ENCODE peak calls at places on chromosome 5, in six cellular contexts. H is GM23338, R is H1, F is GM12878, S is K562, C is HepG2. O is an unnamed sample.

GRCh38 chr5:179163236-179164155 is 103.3 kb downstream of the ZNF354C start:
- DNase-seq in H (no peak), R (peak; percentile 35), F (no peak), S (no peak), C (no peak), O (peak; percentile 5)

GRCh38 chr5:158727771-158728311 is 371.9 kb downstream of the EBF1 start:
- DNase-seq in H (no peak), R (no peak), F (no peak), S (no peak), C (peak; percentile 1), O (no peak)

GRCh38 chr5:6365977-6366590 is 12.3 kb downstream of the MED10 start:
- DNase-seq in H (no peak), R (no peak), F (no peak), S (no peak), C (no peak), O (no peak)

GRCh38 chr5:143208781-143209510 is 194.5 kb downstream of the NR3C1 start:
- DNase-seq in H (peak; percentile 34), R (no peak), F (no peak), S (peak; percentile 49), C (no peak), O (no peak)

GRCh38 chr5:32767948-32768427 is 56.9 kb downstream of the NPR3 start:
- DNase-seq in H (no peak), R (no peak), F (no peak), S (no peak), C (peak; percentile 80), O (no peak)

GRCh38 chr5:74919487-74919886 is 53.3 kb upstream of the FAM169A start:
- DNase-seq in H (peak; percentile 75), R (no peak), F (no peak), S (peak; percentile 70), C (peak; percentile 60), O (no peak)

GRCh38 chr5:160508780-160509361 is 87.2 kb downstream of the PTTG1 start:
- DNase-seq in H (peak; percentile 89), R (peak; percentile 63), F (peak; percentile 76), S (peak; percentile 84), C (peak; percentile 76), O (peak; percentile 57)

GRCh38 chr5:176901260-176902101 is 2.3 kb upstream of the HK3 start:
- DNase-seq in H (no peak), R (no peak), F (peak; percentile 54), S (no peak), C (no peak), O (no peak)

GRCh38 chr5:98320317-98320716 is 453.1 kb upstream of the RGMB start:
- DNase-seq in H (peak; percentile 6), R (no peak), F (no peak), S (no peak), C (no peak), O (no peak)

GRCh38 chr5:175288048-175288621 is 155.8 kb downstream of the DRD1 start:
- DNase-seq in H (no peak), R (no peak), F (no peak), S (no peak), C (no peak), O (no peak)

GRCh38 chr5:79133121-79133656 is 21.6 kb downstream of the BHMT start:
- DNase-seq in H (peak; percentile 71), R (no peak), F (no peak), S (peak; percentile 15), C (peak; percentile 7), O (no peak)

GRCh38 chr5:86679529-86679928 is 61.8 kb downstream of the COX7C start:
- DNase-seq in H (peak; percentile 69), R (no peak), F (no peak), S (peak; percentile 13), C (peak; percentile 45), O (no peak)

GRCh38 chr5:147610798-147611197 is 100.9 kb upstream of the DPYSL3 start:
- DNase-seq in H (peak; percentile 34), R (no peak), F (no peak), S (no peak), C (no peak), O (peak; percentile 13)

GRCh38 chr5:1298723-1299510 is 4.0 kb upstream of the TERT start:
- DNase-seq in H (no peak), R (no peak), F (no peak), S (no peak), C (no peak), O (no peak)

GRCh38 chr5:30069441-30070263 is 1123.8 kb upstream of the CDH6 start:
- DNase-seq in H (no peak), R (no peak), F (no peak), S (no peak), C (no peak), O (no peak)

GRCh38 chr5:170491479-170491878 is 12.3 kb upstream of the KCNIP1 start:
- DNase-seq in H (no peak), R (no peak), F (no peak), S (no peak), C (no peak), O (no peak)

GRCh38 chr5:159163027-159163699 is 46.2 kb downstream of the RNF145 start:
- DNase-seq in H (no peak), R (no peak), F (no peak), S (no peak), C (no peak), O (no peak)

GRCh38 chr5:137492321-137492720 is 6.8 kb downstream of the SPOCK1 start:
- DNase-seq in H (no peak), R (no peak), F (no peak), S (no peak), C (no peak), O (no peak)

GRCh38 chr5:155983954-155984353 is 343.0 kb upstream of the SGCD start:
- DNase-seq in H (no peak), R (no peak), F (no peak), S (no peak), C (no peak), O (no peak)

GRCh38 chr5:132008961-132009680 is 2.3 kb downstream of the ACSL6 start:
- DNase-seq in H (no peak), R (no peak), F (no peak), S (peak; percentile 62), C (no peak), O (peak; percentile 8)

GRCh38 chr5:66661149-66661548 is 65.0 kb downstream of the MAST4 start:
- DNase-seq in H (no peak), R (no peak), F (no peak), S (no peak), C (no peak), O (no peak)

GRCh38 chr5:60023255-60023654 is 129.7 kb upstream of the PDE4D start:
- DNase-seq in H (no peak), R (no peak), F (no peak), S (no peak), C (no peak), O (no peak)

GRCh38 chr5:100840769-100841168 is 62.3 kb downstream of the ST8SIA4 start:
- DNase-seq in H (no peak), R (no peak), F (no peak), S (no peak), C (no peak), O (no peak)

GRCh38 chr5:168818586-168818985 is 239.4 kb upstream of the PANK3 start:
- DNase-seq in H (no peak), R (no peak), F (no peak), S (no peak), C (no peak), O (no peak)

GRCh38 chr5:173055983-173056782 is at the start of gene CREBRF:
- DNase-seq in H (peak; percentile 96), R (peak; percentile 95), F (peak; percentile 83), S (peak; percentile 98), C (peak; percentile 91), O (peak; percentile 96)

DNA sequence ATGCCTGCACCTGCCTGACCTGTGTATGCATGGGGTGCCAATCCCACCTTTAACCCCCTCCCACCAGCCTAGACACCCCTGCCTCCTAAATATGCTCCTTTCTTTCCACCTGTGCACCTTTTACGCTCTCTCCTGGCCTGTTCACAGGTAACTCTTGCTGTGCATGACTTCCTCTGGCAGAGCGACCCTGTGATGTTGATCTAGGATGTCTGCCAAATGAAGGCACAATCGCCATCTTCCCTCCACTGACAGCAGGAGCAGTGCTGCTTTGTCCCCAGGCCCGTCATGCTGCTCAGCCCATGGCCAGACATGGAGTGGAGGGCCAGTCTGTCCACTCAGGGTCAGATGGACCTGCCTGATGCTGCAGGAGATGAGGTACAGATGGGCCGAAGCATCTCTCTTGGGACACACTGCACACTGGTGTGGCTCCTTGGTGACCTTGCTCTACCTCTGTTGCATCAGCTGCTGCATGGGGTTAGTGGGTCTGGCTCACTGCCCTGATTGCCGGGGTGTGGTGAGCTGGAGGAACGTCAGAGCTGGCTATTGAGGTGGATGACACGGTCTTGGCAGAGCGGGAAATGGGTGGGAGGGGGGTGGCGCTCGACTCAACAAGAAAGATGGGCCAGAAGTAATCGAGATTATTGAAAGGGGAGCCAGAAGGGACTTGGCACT is 101.6 kb upstream of the PITX1 start:
- DNase-seq in H (no peak), R (no peak), F (no peak), S (peak; percentile 55), C (no peak), O (no peak)
- TF ChIP-seq CREB1 in H (no peak), R (no peak), F (no peak), S (peak; percentile 45), C (no peak), O (no peak)

DNA sequence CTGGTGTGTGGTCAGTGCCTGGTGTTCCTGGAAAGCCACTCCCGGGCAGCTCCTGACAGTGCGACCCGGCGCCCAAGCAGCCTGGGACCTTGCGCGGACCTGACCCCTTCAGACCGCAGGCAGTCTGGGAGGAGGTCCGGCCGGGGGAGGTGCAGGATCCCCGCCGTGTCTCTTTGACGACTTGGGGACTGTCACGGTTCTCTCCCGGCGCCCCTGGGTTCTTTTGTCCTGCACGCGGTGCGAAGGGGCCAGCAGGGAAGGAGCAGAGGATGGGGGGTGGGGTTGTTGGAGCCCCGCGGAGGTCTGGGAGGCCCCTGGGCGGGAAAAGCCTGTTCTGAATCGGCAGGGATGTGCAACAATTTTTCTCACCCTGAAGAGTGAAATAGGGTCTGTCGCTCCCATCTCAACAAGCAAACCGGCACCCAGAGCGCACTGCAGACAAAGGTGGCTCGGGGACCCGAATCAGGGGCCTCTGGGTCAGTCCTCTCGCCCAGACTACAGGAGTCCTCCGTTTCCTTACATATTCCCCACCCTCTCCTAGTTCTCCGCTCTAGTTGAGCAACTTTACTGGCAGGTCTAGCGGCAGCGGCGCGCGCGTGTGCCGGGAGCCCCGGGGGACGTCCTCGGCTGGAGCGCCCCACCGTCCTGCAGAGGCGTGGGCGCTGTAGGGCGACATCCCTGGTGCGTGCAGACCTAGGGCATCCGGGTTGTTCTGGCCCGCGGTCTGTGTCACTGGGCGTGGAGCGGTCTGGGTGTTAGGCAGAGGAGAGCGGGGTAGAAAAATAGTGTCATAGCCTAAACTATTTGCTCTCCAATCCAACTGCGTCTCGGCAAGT is 1.2 kb downstream of the VCAN start:
- DNase-seq in H (peak; percentile 74), R (peak; percentile 71), F (no peak), S (peak; percentile 16), C (no peak), O (peak; percentile 59)
- TF ChIP-seq CREB1 in H (no peak), R (no peak), F (no peak), S (no peak), C (no peak), O (no peak)

DNA sequence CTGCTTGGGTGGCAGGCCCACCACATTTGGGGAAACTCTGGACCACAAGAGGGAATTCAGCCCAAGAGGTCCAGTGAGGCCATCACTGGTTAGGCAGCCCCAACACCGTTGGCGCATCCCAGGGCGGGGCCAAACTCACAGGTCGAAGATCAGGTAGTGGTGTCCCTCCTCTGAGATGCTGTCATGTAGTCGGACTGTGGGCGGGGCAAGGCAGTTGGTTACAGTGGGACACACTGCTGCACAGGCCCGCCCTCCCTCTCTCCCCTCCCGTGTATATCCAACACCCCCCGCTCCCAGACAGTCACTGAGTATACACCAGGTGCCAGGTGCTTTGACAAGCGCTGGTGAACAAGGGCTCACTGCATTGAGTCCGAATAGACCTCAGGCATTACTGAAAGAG is 32.1 kb downstream of the CAMK2A start:
- DNase-seq in H (no peak), R (no peak), F (no peak), S (no peak), C (no peak), O (no peak)
- TF ChIP-seq CREB1 in H (no peak), R (no peak), F (no peak), S (no peak), C (no peak), O (no peak)

GRCh38 chr5:57650360-57651069 is 167.9 kb upstream of the ACTBL2 start:
- DNase-seq in H (peak; percentile 86), R (peak; percentile 49), F (peak; percentile 16), S (peak; percentile 47), C (peak; percentile 93), O (peak; percentile 49)
- TF ChIP-seq CREB1 in H (no peak), R (no peak), F (no peak), S (no peak), C (no peak), O (no peak)